ENCODE peak calls at places on chromosomes 3 and 15, in four cellular contexts. V is SJSA1; D is effector memory CD4-positive, alpha-beta T cell; N is RWPE2. Z is an unnamed sample.

GRCh38 chr3:131704084-131704483 is 201.3 kb upstream of the MRPL3 start:
- DNase-seq in V (no peak), D (no peak), N (no peak), Z (no peak)

GRCh38 chr3:59052803-59053411 is 3.1 kb upstream of the CFAP20DC start:
- DNase-seq in N (no peak), V (peak; percentile 19), D (no peak), Z (no peak)

GRCh38 chr3:164235239-164235728 is 843.0 kb downstream of the SI start:
- DNase-seq in V (no peak), D (no peak), N (no peak), Z (no peak)

GRCh38 chr3:129908417-129908816 is 14.9 kb upstream of the TMCC1 start:
- DNase-seq in N (no peak), V (no peak), D (no peak), Z (no peak)

GRCh38 chr15:79431636-79432344 is at the start of gene MINAR1:
- DNase-seq in V (no peak), N (no peak), D (no peak), Z (no peak)

GRCh38 chr15:49458145-49458544 is 35.1 kb downstream of the FGF7 start:
- DNase-seq in D (no peak), N (no peak), V (no peak), Z (no peak)

GRCh38 chr3:108124337-108125150 is 33.7 kb upstream of the CD47 start:
- DNase-seq in N (no peak), V (no peak), D (peak; percentile 48), Z (peak; percentile 37)

GRCh38 chr3:159796744-159797143 is 191.9 kb upstream of the IL12A start:
- DNase-seq in N (no peak), D (no peak), V (peak; percentile 57), Z (no peak)

GRCh38 chr3:154795582-154795981 is 284.5 kb upstream of the MME start:
- DNase-seq in V (peak; percentile 69), D (no peak), N (no peak), Z (no peak)

GRCh38 chr3:88113311-88114162 is 36.2 kb upstream of the C3orf38 start:
- DNase-seq in D (peak; percentile 14), N (no peak), V (peak; percentile 35), Z (peak; percentile 10)

GRCh38 chr3:4753073-4753691 is 226.1 kb upstream of the BHLHE40 start:
- DNase-seq in V (no peak), N (no peak), D (no peak), Z (no peak)

DNA sequence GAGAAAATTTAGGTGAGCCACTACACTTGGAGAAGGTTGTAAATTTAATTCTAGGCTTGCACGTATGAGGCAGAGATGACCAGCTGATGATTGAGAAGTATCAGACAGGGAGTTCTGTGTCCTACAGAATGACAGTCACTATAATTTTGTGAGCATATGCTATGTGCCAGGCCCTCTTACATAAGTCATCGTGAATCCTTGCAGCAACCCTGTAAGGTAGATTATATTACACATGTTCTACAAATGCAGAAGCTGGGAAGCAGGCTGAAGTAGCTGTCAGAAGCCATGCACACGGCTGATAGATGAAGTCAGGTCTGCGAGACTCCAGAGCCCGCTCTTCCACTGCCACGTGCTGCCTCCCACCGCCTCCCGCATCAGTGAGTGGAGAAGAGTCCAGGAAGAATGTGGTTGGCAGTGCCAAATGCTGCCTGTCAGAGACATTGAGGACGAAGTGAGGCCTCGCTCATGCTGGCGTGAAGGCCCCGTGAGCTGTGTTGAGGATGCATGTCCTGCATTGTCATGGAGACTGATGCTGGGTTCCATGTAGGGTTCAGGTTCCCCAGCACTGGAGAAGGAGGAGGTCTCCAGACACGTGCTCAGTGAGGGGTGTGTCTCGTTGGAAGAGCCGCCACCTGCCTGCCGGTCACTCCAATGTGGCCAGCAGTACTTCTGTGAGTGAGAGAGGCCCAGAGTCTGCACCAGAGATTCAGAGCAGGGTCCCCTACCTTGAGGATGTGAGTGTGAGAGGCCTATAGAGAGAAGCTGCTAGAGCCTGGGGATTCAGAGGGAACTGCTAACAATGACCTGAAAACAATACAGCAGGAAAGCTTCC is 123.3 kb upstream of the PLXNA1 start:
- DNase-seq in V (no peak), N (no peak), D (no peak), Z (no peak)
- H3K9me3 ChIP-seq in V (no peaks in the 10 kb centered on the region), N (no peaks in the 10 kb centered on the region), D (no peaks in the 10 kb centered on the region), Z (no peaks in the 10 kb centered on the region)

GRCh38 chr3:138356666-138357409 is 8.5 kb downstream of the MRAS start:
- DNase-seq in V (peak; percentile 36), N (no peak), D (no peak), Z (no peak)
- H3K9me3 ChIP-seq in V (no peaks in the 10 kb centered on the region), N (no peaks in the 10 kb centered on the region), D (no peaks in the 10 kb centered on the region), Z (no peaks in the 10 kb centered on the region)

GRCh38 chr3:149832086-149832485 is 19.1 kb downstream of the RNF13 start:
- DNase-seq in D (no peak), N (no peak), V (no peak), Z (no peak)

GRCh38 chr3:149831321-149831720 is 18.3 kb downstream of the RNF13 start:
- DNase-seq in N (no peak), V (no peak), D (no peak), Z (no peak)

GRCh38 chr3:149830902-149831301 is 17.9 kb downstream of the RNF13 start:
- DNase-seq in D (no peak), V (no peak), N (no peak), Z (no peak)

GRCh38 chr3:149828390-149828789 is 15.4 kb downstream of the RNF13 start:
- DNase-seq in N (no peak), D (no peak), V (no peak), Z (no peak)

GRCh38 chr3:149833241-149833640 is 20.2 kb downstream of the RNF13 start:
- DNase-seq in D (no peak), V (no peak), N (no peak), Z (no peak)
- H3K9me3 ChIP-seq in D (peaks cover 11% of the 10 kb centered on the region), V (peaks cover 29% of the 10 kb centered on the region), N (peaks cover 34% of the 10 kb centered on the region), Z (peaks cover 4% of the 10 kb centered on the region)

DNA sequence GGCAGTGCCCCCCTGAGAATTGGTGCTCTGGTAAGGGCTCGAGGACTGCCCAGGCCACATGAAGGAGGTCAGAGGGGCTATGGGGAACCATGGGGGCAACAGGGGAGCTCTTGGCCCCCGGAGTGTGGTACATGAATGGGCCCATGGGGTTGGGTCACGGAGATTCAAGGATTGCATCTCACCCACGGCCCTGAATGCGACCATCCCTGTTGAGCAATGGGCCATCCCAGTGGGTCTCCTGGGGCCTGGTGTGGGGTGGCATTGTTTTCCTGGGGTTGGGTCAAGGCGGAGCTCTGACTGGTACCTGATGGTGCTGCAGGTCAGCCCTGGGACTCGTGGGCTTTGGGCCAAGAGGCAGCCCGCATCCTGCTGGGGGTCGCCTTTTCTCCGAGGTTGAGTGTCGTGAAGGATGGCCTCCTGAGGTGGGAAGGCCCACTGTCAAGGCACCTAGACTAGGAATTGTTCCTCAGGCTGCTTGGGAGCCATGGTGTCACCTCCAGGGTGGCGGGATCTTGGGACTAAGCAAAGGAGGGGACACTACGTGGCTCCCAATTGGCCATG is 198.3 kb downstream of the UBE3A start:
- DNase-seq in D (no peak), N (peak; percentile 49), V (no peak), Z (no peak)
- H3K9me3 ChIP-seq in D (no peaks in the 10 kb centered on the region), N (peaks cover 57% of the 10 kb centered on the region), V (peaks cover 3% of the 10 kb centered on the region), Z (no peaks in the 10 kb centered on the region)

DNA sequence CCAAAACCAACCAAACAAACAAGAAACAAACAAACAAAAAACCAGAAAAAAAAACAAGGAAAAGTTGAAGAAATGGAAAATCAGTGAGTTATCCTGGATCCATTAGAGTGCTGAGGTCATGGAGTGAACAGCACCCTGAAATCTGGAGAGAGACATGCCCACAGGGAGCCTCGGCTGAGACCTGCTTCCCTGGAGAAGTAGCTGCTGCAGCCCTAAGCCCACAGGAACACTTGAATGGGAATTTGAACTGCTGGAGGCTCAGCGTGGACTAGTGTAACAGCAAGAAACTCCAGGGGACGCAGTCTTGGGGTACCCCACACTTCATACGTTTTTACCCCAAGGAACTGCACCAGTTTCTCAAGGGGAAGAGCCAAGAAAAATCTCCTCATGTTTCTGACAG is 144.1 kb upstream of the UBE3A start:
- DNase-seq in D (no peak), N (no peak), V (no peak), Z (no peak)
- H3K9me3 ChIP-seq in D (no peaks in the 10 kb centered on the region), N (no peaks in the 10 kb centered on the region), V (no peaks in the 10 kb centered on the region), Z (no peaks in the 10 kb centered on the region)

DNA sequence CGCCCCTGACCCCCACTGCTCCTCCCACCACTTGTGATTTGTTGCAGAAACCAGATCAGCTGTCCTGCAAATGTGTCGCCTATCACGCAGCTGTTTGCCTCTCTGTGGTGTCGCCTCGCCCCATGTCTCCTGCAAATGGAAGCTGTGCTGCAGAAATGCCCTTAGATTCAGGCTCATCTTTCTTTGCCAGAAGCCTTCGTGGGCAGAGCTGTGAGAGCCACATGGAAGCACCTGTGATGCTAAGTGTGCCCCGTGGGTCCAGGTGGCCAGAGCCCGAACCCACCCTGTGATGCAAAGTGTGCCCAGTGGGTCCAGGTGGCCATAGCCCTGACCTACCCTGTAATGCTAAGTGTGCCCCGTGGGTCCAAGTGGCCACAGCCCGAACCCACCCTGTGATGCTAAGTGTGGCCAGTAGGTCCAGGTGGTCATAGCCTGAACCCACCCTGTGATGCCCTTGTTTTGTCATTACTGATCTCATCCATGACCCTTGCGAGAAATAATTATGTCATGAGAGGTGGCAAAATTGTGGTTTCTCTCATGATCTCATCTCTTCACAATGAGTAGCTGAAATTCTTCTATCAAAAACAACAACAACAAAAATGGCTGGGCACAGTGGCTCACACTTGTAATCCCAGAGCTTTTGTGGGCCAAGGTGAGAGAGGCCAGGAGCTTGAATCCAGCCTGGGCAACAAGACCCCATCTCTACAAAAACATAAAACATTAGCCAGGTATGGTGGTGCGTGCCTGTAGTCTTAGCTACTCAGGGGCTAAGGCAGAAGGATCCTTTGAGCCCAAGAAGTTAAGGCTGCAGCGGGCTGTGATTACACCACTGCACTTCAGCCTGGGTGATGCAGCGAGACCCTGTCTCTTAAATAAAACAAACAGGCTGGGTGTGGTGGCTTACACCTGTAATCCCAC is 187.4 kb downstream of the GOLGA6L6 start:
- DNase-seq in N (peak; percentile 75), D (no peak), V (no peak), Z (no peak)
- H3K9me3 ChIP-seq in N (no peaks in the 10 kb centered on the region), D (no peaks in the 10 kb centered on the region), V (no peaks in the 10 kb centered on the region), Z (no peaks in the 10 kb centered on the region)

GRCh38 chr15:69934607-69935006 is 163.1 kb downstream of the TLE3 start:
- DNase-seq in V (no peak), N (no peak), D (no peak), Z (no peak)

GRCh38 chr15:69930754-69931153 is 167.0 kb downstream of the TLE3 start:
- DNase-seq in N (no peak), V (no peak), D (no peak), Z (no peak)

GRCh38 chr15:69929905-69930630 is 167.6 kb downstream of the TLE3 start:
- DNase-seq in D (no peak), V (no peak), N (no peak), Z (no peak)

GRCh38 chr15:69926721-69927120 is 171.0 kb downstream of the TLE3 start:
- DNase-seq in V (no peak), N (no peak), D (no peak), Z (no peak)

DNA sequence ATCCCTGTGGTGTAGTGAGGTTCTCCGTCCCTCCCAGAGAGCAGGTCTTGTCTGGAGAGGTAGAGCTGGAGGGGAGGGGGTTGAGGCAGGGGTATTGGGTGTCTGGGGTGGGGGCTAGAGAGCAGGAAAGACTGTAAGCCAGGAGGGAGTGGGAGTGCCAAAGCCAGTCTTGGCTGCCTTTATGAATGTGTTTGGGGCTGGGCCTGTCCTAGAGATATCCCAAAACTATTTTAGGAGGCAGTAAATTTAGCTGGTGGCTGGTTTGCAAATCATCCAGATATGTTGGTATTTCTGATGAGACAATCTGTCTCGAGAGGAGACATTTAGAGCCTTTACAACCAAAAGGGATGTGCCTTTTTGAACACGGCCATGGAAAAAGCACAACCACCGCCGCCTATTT is 166.6 kb downstream of the TLE3 start:
- DNase-seq in D (no peak), N (no peak), V (no peak), Z (no peak)
- H3K9me3 ChIP-seq in D (no peaks in the 10 kb centered on the region), N (no peaks in the 10 kb centered on the region), V (peaks cover 4% of the 10 kb centered on the region), Z (no peaks in the 10 kb centered on the region)